ENCODE peak calls at places on chromosomes 13 and 19, in eight cellular contexts. One of them, this sample, is unnamed.

GRCh38 chr19:44779150-44779549 is 1.5 kb downstream of the CBLC start:
- DNase-seq in upper lobe of right lung: no peak
- DNase-seq in SHP77: no peak
- DNase-seq in amygdala: no peak
- DNase-seq in RWPE1: no peak
- DNase-seq in NCI-H1092: no peak
- DNase-seq in mucosa of descending colon: no peak
- DNase-seq in naive thymus-derived CD8-positive, alpha-beta T cell: no peak
- DNase-seq in this sample: no peak

GRCh38 chr19:16654621-16655020 is 5.3 kb downstream of the SMIM7 start:
- DNase-seq in upper lobe of right lung: no peak
- DNase-seq in SHP77: no peak
- DNase-seq in amygdala: no peak
- DNase-seq in RWPE1: no peak
- DNase-seq in NCI-H1092: no peak
- DNase-seq in mucosa of descending colon: no peak
- DNase-seq in naive thymus-derived CD8-positive, alpha-beta T cell: no peak
- DNase-seq in this sample: no peak

GRCh38 chr19:53892981-53893325 is 11.0 kb downstream of the PRKCG start:
- DNase-seq in upper lobe of right lung: no peak
- DNase-seq in SHP77: no peak
- DNase-seq in amygdala: no peak
- DNase-seq in RWPE1: no peak
- DNase-seq in NCI-H1092: no peak
- DNase-seq in mucosa of descending colon: no peak
- DNase-seq in naive thymus-derived CD8-positive, alpha-beta T cell: no peak
- DNase-seq in this sample: peak

GRCh38 chr13:80814541-80814940 is 473.6 kb upstream of the SPRY2 start:
- DNase-seq in upper lobe of right lung: no peak
- DNase-seq in SHP77: no peak
- DNase-seq in amygdala: no peak
- DNase-seq in RWPE1: no peak
- DNase-seq in NCI-H1092: no peak
- DNase-seq in mucosa of descending colon: no peak
- DNase-seq in naive thymus-derived CD8-positive, alpha-beta T cell: no peak
- DNase-seq in this sample: no peak

GRCh38 chr13:107450931-107451330 is 764.4 kb downstream of the LIG4 start:
- DNase-seq in upper lobe of right lung: no peak
- DNase-seq in SHP77: no peak
- DNase-seq in amygdala: no peak
- DNase-seq in RWPE1: peak
- DNase-seq in NCI-H1092: no peak
- DNase-seq in mucosa of descending colon: no peak
- DNase-seq in naive thymus-derived CD8-positive, alpha-beta T cell: no peak
- DNase-seq in this sample: peak

GRCh38 chr19:1516395-1516753 is 3.6 kb upstream of the ADAMTSL5 start:
- DNase-seq in upper lobe of right lung: no peak
- DNase-seq in SHP77: no peak
- DNase-seq in amygdala: no peak
- DNase-seq in RWPE1: no peak
- DNase-seq in NCI-H1092: no peak
- DNase-seq in mucosa of descending colon: no peak
- DNase-seq in naive thymus-derived CD8-positive, alpha-beta T cell: no peak
- DNase-seq in this sample: peak

GRCh38 chr19:50414850-50415660 is 3.7 kb upstream of the SPIB start:
- DNase-seq in upper lobe of right lung: peak
- DNase-seq in SHP77: peak
- DNase-seq in amygdala: peak
- DNase-seq in RWPE1: no peak
- DNase-seq in NCI-H1092: no peak
- DNase-seq in mucosa of descending colon: peak
- DNase-seq in naive thymus-derived CD8-positive, alpha-beta T cell: peak
- DNase-seq in this sample: peak

GRCh38 chr19:5349041-5349440 is 8.4 kb upstream of the PTPRS start:
- DNase-seq in upper lobe of right lung: no peak
- DNase-seq in SHP77: peak
- DNase-seq in amygdala: no peak
- DNase-seq in RWPE1: no peak
- DNase-seq in NCI-H1092: no peak
- DNase-seq in mucosa of descending colon: no peak
- DNase-seq in naive thymus-derived CD8-positive, alpha-beta T cell: no peak
- DNase-seq in this sample: no peak

GRCh38 chr19:39411832-39412099 is 703 bp upstream of the PLEKHG2 start:
- DNase-seq in upper lobe of right lung: peak
- DNase-seq in SHP77: peak
- DNase-seq in amygdala: peak
- DNase-seq in RWPE1: peak
- DNase-seq in NCI-H1092: peak
- DNase-seq in mucosa of descending colon: peak
- DNase-seq in naive thymus-derived CD8-positive, alpha-beta T cell: peak
- DNase-seq in this sample: peak

GRCh38 chr19:49468746-49469447 is 5.1 kb upstream of the FLT3LG start:
- DNase-seq in upper lobe of right lung: no peak
- DNase-seq in SHP77: no peak
- DNase-seq in amygdala: no peak
- DNase-seq in RWPE1: peak
- DNase-seq in NCI-H1092: no peak
- DNase-seq in mucosa of descending colon: peak
- DNase-seq in naive thymus-derived CD8-positive, alpha-beta T cell: peak
- DNase-seq in this sample: peak

GRCh38 chr19:4015705-4016402 is 8.3 kb downstream of the PIAS4 start:
- DNase-seq in upper lobe of right lung: peak
- DNase-seq in SHP77: no peak
- DNase-seq in amygdala: no peak
- DNase-seq in RWPE1: no peak
- DNase-seq in NCI-H1092: no peak
- DNase-seq in mucosa of descending colon: no peak
- DNase-seq in naive thymus-derived CD8-positive, alpha-beta T cell: no peak
- DNase-seq in this sample: no peak

GRCh38 chr19:37007587-37008220 is 70.5 kb upstream of the ZNF420 start:
- DNase-seq in upper lobe of right lung: peak
- DNase-seq in SHP77: no peak
- DNase-seq in amygdala: no peak
- DNase-seq in RWPE1: peak
- DNase-seq in NCI-H1092: peak
- DNase-seq in mucosa of descending colon: peak
- DNase-seq in naive thymus-derived CD8-positive, alpha-beta T cell: peak
- DNase-seq in this sample: no peak

This sample was measured in ELR.